ENCODE peak calls at places on chromosomes 6 and 20, in eight cellular contexts. J is T-cell, S is kidney glomerular epithelial cell, E is NB4, I is dorsolateral prefrontal cortex, M is M059J, B is EH, O is T-helper 1 cell. N is an unnamed sample.

GRCh38 chr6:139754898-139755754 is 380.7 kb upstream of the CITED2 start:
- DNase-seq in J (no peak), S (no peak), E (no peak), I (no peak), M (no peak), B (no peak), O (no peak), N (no peak)

GRCh38 chr6:11424395-11425050 is 113.0 kb upstream of the TMEM170B start:
- DNase-seq in J (no peak), S (peak; percentile 85), E (no peak), I (no peak), M (peak; percentile 99), B (peak; percentile 29), O (no peak), N (no peak)

GRCh38 chr6:57064809-57065208 is 18.3 kb downstream of the KIAA1586 start:
- DNase-seq in J (no peak), S (no peak), E (no peak), I (no peak), M (no peak), B (peak; percentile 55), O (no peak), N (no peak)

GRCh38 chr6:147131728-147132127 is 72.5 kb upstream of the STXBP5 start:
- DNase-seq in J (no peak), S (peak; percentile 17), E (peak; percentile 68), I (no peak), M (peak; percentile 34), B (no peak), O (no peak), N (no peak)

GRCh38 chr20:18754030-18754659 is 59.4 kb upstream of the SCP2D1 start:
- DNase-seq in J (no peak), S (no peak), E (no peak), I (no peak), M (peak; percentile 17), B (no peak), O (no peak), N (no peak)

GRCh38 chr6:128358111-128358780 is 162.2 kb downstream of the PTPRK start:
- DNase-seq in J (no peak), S (peak; percentile 74), E (no peak), I (no peak), M (peak; percentile 64), B (peak; percentile 57), O (no peak), N (no peak)

GRCh38 chr6:158654960-158655485 is 5.2 kb downstream of the SYTL3 start:
- DNase-seq in J (no peak), S (no peak), E (peak; percentile 72), I (no peak), M (peak; percentile 89), B (peak; percentile 91), O (no peak), N (no peak)

GRCh38 chr20:16293590-16293989 is 279.7 kb downstream of the KIF16B start:
- DNase-seq in J (no peak), S (no peak), E (no peak), I (no peak), M (no peak), B (no peak), O (no peak), N (no peak)

GRCh38 chr6:97215157-97215769 is 67.8 kb downstream of the MMS22L start:
- DNase-seq in J (no peak), S (peak; percentile 64), E (peak; percentile 48), I (peak; percentile 79), M (peak; percentile 27), B (peak; percentile 78), O (no peak), N (no peak)

GRCh38 chr6:142838821-142839685 is 105.9 kb downstream of the HIVEP2 start:
- DNase-seq in J (no peak), S (peak; percentile 86), E (no peak), I (no peak), M (peak; percentile 89), B (peak; percentile 29), O (no peak), N (no peak)

GRCh38 chr6:145643760-145644159 is 91.6 kb downstream of the EPM2A start:
- DNase-seq in J (no peak), S (no peak), E (no peak), I (no peak), M (no peak), B (peak; percentile 28), O (no peak), N (no peak)